ENCODE peak calls at places on chromosomes 5 and 9, in six cellular contexts. One of them, this sample, is unnamed.

GRCh38 chr9:36306481-36307306 is 48.4 kb upstream of the GNE start:
- DNase-seq in left ventricle myocardium inferior: no peak
- DNase-seq in fibroblast of pulmonary artery: peak
- DNase-seq in CD8-positive, alpha-beta T cell: no peak
- DNase-seq in foreskin fibroblast: no peak
- DNase-seq in progenitor cell of endocrine pancreas: no peak
- DNase-seq in this sample: no peak

GRCh38 chr9:21165516-21165915 is 944 bp downstream of the IFNA21 start:
- DNase-seq in fibroblast of pulmonary artery: no peak
- DNase-seq in progenitor cell of endocrine pancreas: no peak
- DNase-seq in left ventricle myocardium inferior: no peak
- DNase-seq in foreskin fibroblast: no peak
- DNase-seq in CD8-positive, alpha-beta T cell: no peak
- DNase-seq in this sample: no peak

GRCh38 chr5:150527808-150528207 is 19.9 kb downstream of the NDST1 start:
- DNase-seq in progenitor cell of endocrine pancreas: no peak
- DNase-seq in fibroblast of pulmonary artery: no peak
- DNase-seq in foreskin fibroblast: no peak
- DNase-seq in CD8-positive, alpha-beta T cell: no peak
- DNase-seq in left ventricle myocardium inferior: no peak
- DNase-seq in this sample: no peak

GRCh38 chr5:542693-543311 is 18.6 kb upstream of the SLC9A3 start:
- DNase-seq in left ventricle myocardium inferior: peak
- DNase-seq in foreskin fibroblast: no peak
- DNase-seq in CD8-positive, alpha-beta T cell: peak
- DNase-seq in fibroblast of pulmonary artery: no peak
- DNase-seq in progenitor cell of endocrine pancreas: no peak
- DNase-seq in this sample: peak

GRCh38 chr5:57749396-57749795 is 266.8 kb upstream of the ACTBL2 start:
- DNase-seq in CD8-positive, alpha-beta T cell: no peak
- DNase-seq in foreskin fibroblast: peak
- DNase-seq in fibroblast of pulmonary artery: peak
- DNase-seq in progenitor cell of endocrine pancreas: no peak
- DNase-seq in left ventricle myocardium inferior: no peak
- DNase-seq in this sample: no peak

GRCh38 chr9:133514475-133515239 is 10.1 kb downstream of the MYMK start:
- DNase-seq in fibroblast of pulmonary artery: no peak
- DNase-seq in progenitor cell of endocrine pancreas: no peak
- DNase-seq in foreskin fibroblast: no peak
- DNase-seq in left ventricle myocardium inferior: peak
- DNase-seq in CD8-positive, alpha-beta T cell: no peak
- DNase-seq in this sample: peak

GRCh38 chr9:120723547-120723946 is 9.3 kb upstream of the MEGF9 start:
- DNase-seq in CD8-positive, alpha-beta T cell: no peak
- DNase-seq in progenitor cell of endocrine pancreas: no peak
- DNase-seq in left ventricle myocardium inferior: no peak
- DNase-seq in foreskin fibroblast: peak
- DNase-seq in fibroblast of pulmonary artery: peak
- DNase-seq in this sample: no peak

GRCh38 chr5:135890867-135891266 is 4.8 kb downstream of the IL9 start:
- DNase-seq in foreskin fibroblast: no peak
- DNase-seq in CD8-positive, alpha-beta T cell: no peak
- DNase-seq in left ventricle myocardium inferior: no peak
- DNase-seq in progenitor cell of endocrine pancreas: no peak
- DNase-seq in fibroblast of pulmonary artery: no peak
- DNase-seq in this sample: no peak

GRCh38 chr5:64789457-64789856 is 20.7 kb downstream of the CWC27 start:
- DNase-seq in progenitor cell of endocrine pancreas: no peak
- DNase-seq in left ventricle myocardium inferior: no peak
- DNase-seq in CD8-positive, alpha-beta T cell: no peak
- DNase-seq in fibroblast of pulmonary artery: peak
- DNase-seq in foreskin fibroblast: peak
- DNase-seq in this sample: no peak

GRCh38 chr5:116439891-116440290 is 134.7 kb downstream of the SEMA6A start:
- DNase-seq in foreskin fibroblast: no peak
- DNase-seq in CD8-positive, alpha-beta T cell: no peak
- DNase-seq in progenitor cell of endocrine pancreas: no peak
- DNase-seq in left ventricle myocardium inferior: no peak
- DNase-seq in fibroblast of pulmonary artery: no peak
- DNase-seq in this sample: no peak

GRCh38 chr9:93079371-93079770 is 16.6 kb upstream of the CARD19 start:
- DNase-seq in progenitor cell of endocrine pancreas: no peak
- DNase-seq in CD8-positive, alpha-beta T cell: no peak
- DNase-seq in left ventricle myocardium inferior: no peak
- DNase-seq in foreskin fibroblast: no peak
- DNase-seq in fibroblast of pulmonary artery: no peak
- DNase-seq in this sample: no peak

GRCh38 chr5:158832736-158833135 is 267.0 kb downstream of the EBF1 start:
- DNase-seq in progenitor cell of endocrine pancreas: no peak
- DNase-seq in CD8-positive, alpha-beta T cell: no peak
- DNase-seq in left ventricle myocardium inferior: no peak
- DNase-seq in fibroblast of pulmonary artery: no peak
- DNase-seq in foreskin fibroblast: peak
- DNase-seq in this sample: no peak

DNA sequence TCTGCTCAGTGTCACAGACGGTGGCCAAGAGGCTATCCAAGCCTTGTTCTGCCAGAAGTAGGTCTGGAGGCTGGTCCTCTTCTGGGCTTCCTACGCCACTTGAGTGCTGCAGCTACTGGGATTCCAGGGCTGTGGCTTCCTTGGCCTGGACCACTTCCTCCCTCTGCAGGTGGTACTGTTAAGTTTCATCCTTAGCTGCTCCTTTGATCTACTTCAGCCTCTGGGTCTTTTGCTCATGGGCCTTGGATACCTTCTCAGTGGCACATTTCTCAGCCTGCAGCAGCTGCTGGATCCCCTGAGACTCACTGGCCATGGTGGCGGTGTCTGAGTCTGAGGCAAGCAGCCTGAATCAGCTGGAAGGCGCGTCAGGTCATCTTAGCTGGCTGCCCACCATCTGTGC is 10.3 kb downstream of the CNOT8 start:
- DNase-seq in fibroblast of pulmonary artery: no peak
- DNase-seq in progenitor cell of endocrine pancreas: no peak
- DNase-seq in foreskin fibroblast: no peak
- DNase-seq in left ventricle myocardium inferior: no peak
- DNase-seq in CD8-positive, alpha-beta T cell: no peak
- DNase-seq in this sample: peak
- TF ChIP-seq CTCF in fibroblast of pulmonary artery: no peak
- TF ChIP-seq CTCF in progenitor cell of endocrine pancreas: peak
- TF ChIP-seq CTCF in foreskin fibroblast: peak
- TF ChIP-seq CTCF in left ventricle myocardium inferior: no peak
- TF ChIP-seq CTCF in CD8-positive, alpha-beta T cell: no peak
- TF ChIP-seq CTCF in this sample: no peak

GRCh38 chr5:59666709-59667108 is 226.8 kb downstream of the PDE4D start:
- DNase-seq in left ventricle myocardium inferior: no peak
- DNase-seq in fibroblast of pulmonary artery: no peak
- DNase-seq in progenitor cell of endocrine pancreas: no peak
- DNase-seq in CD8-positive, alpha-beta T cell: no peak
- DNase-seq in foreskin fibroblast: no peak
- DNase-seq in this sample: no peak
- TF ChIP-seq CTCF in left ventricle myocardium inferior: no peak
- TF ChIP-seq CTCF in fibroblast of pulmonary artery: no peak
- TF ChIP-seq CTCF in progenitor cell of endocrine pancreas: no peak
- TF ChIP-seq CTCF in CD8-positive, alpha-beta T cell: no peak
- TF ChIP-seq CTCF in foreskin fibroblast: no peak
- TF ChIP-seq CTCF in this sample: no peak

GRCh38 chr5:32916648-32917047 is 205.5 kb downstream of the NPR3 start:
- DNase-seq in CD8-positive, alpha-beta T cell: no peak
- DNase-seq in progenitor cell of endocrine pancreas: no peak
- DNase-seq in fibroblast of pulmonary artery: peak
- DNase-seq in left ventricle myocardium inferior: no peak
- DNase-seq in foreskin fibroblast: peak
- DNase-seq in this sample: no peak
- TF ChIP-seq CTCF in CD8-positive, alpha-beta T cell: no peak
- TF ChIP-seq CTCF in progenitor cell of endocrine pancreas: peak
- TF ChIP-seq CTCF in fibroblast of pulmonary artery: peak
- TF ChIP-seq CTCF in left ventricle myocardium inferior: peak
- TF ChIP-seq CTCF in foreskin fibroblast: peak
- TF ChIP-seq CTCF in this sample: no peak

GRCh38 chr5:144276034-144276822 is 105.6 kb downstream of the KCTD16 start:
- DNase-seq in CD8-positive, alpha-beta T cell: no peak
- DNase-seq in progenitor cell of endocrine pancreas: no peak
- DNase-seq in foreskin fibroblast: no peak
- DNase-seq in fibroblast of pulmonary artery: peak
- DNase-seq in left ventricle myocardium inferior: no peak
- DNase-seq in this sample: no peak
- TF ChIP-seq CTCF in CD8-positive, alpha-beta T cell: no peak
- TF ChIP-seq CTCF in progenitor cell of endocrine pancreas: no peak
- TF ChIP-seq CTCF in foreskin fibroblast: no peak
- TF ChIP-seq CTCF in fibroblast of pulmonary artery: no peak
- TF ChIP-seq CTCF in left ventricle myocardium inferior: no peak
- TF ChIP-seq CTCF in this sample: no peak

DNA sequence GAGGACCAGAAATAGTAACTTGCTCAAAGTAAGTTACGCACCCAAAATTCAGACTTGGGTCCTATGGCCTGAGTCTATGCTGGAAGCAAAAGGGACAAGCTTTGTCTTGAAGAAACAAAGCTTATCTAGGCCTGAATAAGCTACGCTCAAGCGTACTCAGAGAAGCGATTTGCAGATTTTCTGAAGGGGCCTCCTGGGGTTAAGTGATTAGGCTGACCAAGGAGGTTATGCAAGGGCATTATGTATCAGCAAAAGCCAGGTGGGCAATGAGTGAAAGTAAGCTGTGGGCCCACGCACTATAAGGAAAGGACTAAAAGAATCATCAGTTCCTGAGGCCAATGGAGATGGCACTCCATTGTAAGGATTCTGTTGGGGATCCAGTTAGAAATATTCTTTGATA is 122.1 kb downstream of the SNX18 start:
- DNase-seq in CD8-positive, alpha-beta T cell: no peak
- DNase-seq in progenitor cell of endocrine pancreas: no peak
- DNase-seq in foreskin fibroblast: no peak
- DNase-seq in fibroblast of pulmonary artery: no peak
- DNase-seq in left ventricle myocardium inferior: no peak
- DNase-seq in this sample: no peak
- TF ChIP-seq CTCF in CD8-positive, alpha-beta T cell: no peak
- TF ChIP-seq CTCF in progenitor cell of endocrine pancreas: no peak
- TF ChIP-seq CTCF in foreskin fibroblast: no peak
- TF ChIP-seq CTCF in fibroblast of pulmonary artery: no peak
- TF ChIP-seq CTCF in left ventricle myocardium inferior: no peak
- TF ChIP-seq CTCF in this sample: no peak

GRCh38 chr9:127909839-127910273 is 7.0 kb downstream of the ST6GALNAC4 start:
- DNase-seq in foreskin fibroblast: no peak
- DNase-seq in left ventricle myocardium inferior: no peak
- DNase-seq in fibroblast of pulmonary artery: no peak
- DNase-seq in CD8-positive, alpha-beta T cell: no peak
- DNase-seq in progenitor cell of endocrine pancreas: no peak
- DNase-seq in this sample: no peak

GRCh38 chr9:127912296-127912695 is 4.5 kb downstream of the ST6GALNAC4 start:
- DNase-seq in foreskin fibroblast: no peak
- DNase-seq in fibroblast of pulmonary artery: no peak
- DNase-seq in progenitor cell of endocrine pancreas: no peak
- DNase-seq in CD8-positive, alpha-beta T cell: no peak
- DNase-seq in left ventricle myocardium inferior: no peak
- DNase-seq in this sample: no peak

GRCh38 chr9:127912882-127913281 is 4.0 kb downstream of the ST6GALNAC4 start:
- DNase-seq in foreskin fibroblast: no peak
- DNase-seq in progenitor cell of endocrine pancreas: no peak
- DNase-seq in fibroblast of pulmonary artery: no peak
- DNase-seq in left ventricle myocardium inferior: no peak
- DNase-seq in CD8-positive, alpha-beta T cell: no peak
- DNase-seq in this sample: no peak

GRCh38 chr9:127908660-127908926 is 8.2 kb downstream of the ST6GALNAC4 start:
- DNase-seq in left ventricle myocardium inferior: no peak
- DNase-seq in CD8-positive, alpha-beta T cell: no peak
- DNase-seq in foreskin fibroblast: no peak
- DNase-seq in fibroblast of pulmonary artery: no peak
- DNase-seq in progenitor cell of endocrine pancreas: no peak
- DNase-seq in this sample: no peak

GRCh38 chr9:127910613-127911205 is 6.1 kb downstream of the ST6GALNAC4 start:
- DNase-seq in foreskin fibroblast: peak
- DNase-seq in CD8-positive, alpha-beta T cell: no peak
- DNase-seq in left ventricle myocardium inferior: no peak
- DNase-seq in fibroblast of pulmonary artery: peak
- DNase-seq in progenitor cell of endocrine pancreas: no peak
- DNase-seq in this sample: no peak
- TF ChIP-seq CTCF in foreskin fibroblast: peak
- TF ChIP-seq CTCF in CD8-positive, alpha-beta T cell: peak
- TF ChIP-seq CTCF in left ventricle myocardium inferior: no peak
- TF ChIP-seq CTCF in fibroblast of pulmonary artery: no peak
- TF ChIP-seq CTCF in progenitor cell of endocrine pancreas: no peak
- TF ChIP-seq CTCF in this sample: no peak

GRCh38 chr9:116152390-116152789 is 1.2 kb upstream of the PAPPA start:
- DNase-seq in left ventricle myocardium inferior: no peak
- DNase-seq in fibroblast of pulmonary artery: no peak
- DNase-seq in CD8-positive, alpha-beta T cell: no peak
- DNase-seq in foreskin fibroblast: no peak
- DNase-seq in progenitor cell of endocrine pancreas: no peak
- DNase-seq in this sample: no peak
- TF ChIP-seq CTCF in left ventricle myocardium inferior: peak
- TF ChIP-seq CTCF in fibroblast of pulmonary artery: peak
- TF ChIP-seq CTCF in CD8-positive, alpha-beta T cell: no peak
- TF ChIP-seq CTCF in foreskin fibroblast: peak
- TF ChIP-seq CTCF in progenitor cell of endocrine pancreas: peak
- TF ChIP-seq CTCF in this sample: peak

GRCh38 chr5:156326718-156327259 is at the start of gene SGCD:
- DNase-seq in foreskin fibroblast: peak
- DNase-seq in CD8-positive, alpha-beta T cell: no peak
- DNase-seq in fibroblast of pulmonary artery: peak
- DNase-seq in left ventricle myocardium inferior: peak
- DNase-seq in progenitor cell of endocrine pancreas: no peak
- DNase-seq in this sample: peak
- TF ChIP-seq CTCF in foreskin fibroblast: peak
- TF ChIP-seq CTCF in CD8-positive, alpha-beta T cell: no peak
- TF ChIP-seq CTCF in fibroblast of pulmonary artery: peak
- TF ChIP-seq CTCF in left ventricle myocardium inferior: peak
- TF ChIP-seq CTCF in progenitor cell of endocrine pancreas: no peak
- TF ChIP-seq CTCF in this sample: no peak

DNA sequence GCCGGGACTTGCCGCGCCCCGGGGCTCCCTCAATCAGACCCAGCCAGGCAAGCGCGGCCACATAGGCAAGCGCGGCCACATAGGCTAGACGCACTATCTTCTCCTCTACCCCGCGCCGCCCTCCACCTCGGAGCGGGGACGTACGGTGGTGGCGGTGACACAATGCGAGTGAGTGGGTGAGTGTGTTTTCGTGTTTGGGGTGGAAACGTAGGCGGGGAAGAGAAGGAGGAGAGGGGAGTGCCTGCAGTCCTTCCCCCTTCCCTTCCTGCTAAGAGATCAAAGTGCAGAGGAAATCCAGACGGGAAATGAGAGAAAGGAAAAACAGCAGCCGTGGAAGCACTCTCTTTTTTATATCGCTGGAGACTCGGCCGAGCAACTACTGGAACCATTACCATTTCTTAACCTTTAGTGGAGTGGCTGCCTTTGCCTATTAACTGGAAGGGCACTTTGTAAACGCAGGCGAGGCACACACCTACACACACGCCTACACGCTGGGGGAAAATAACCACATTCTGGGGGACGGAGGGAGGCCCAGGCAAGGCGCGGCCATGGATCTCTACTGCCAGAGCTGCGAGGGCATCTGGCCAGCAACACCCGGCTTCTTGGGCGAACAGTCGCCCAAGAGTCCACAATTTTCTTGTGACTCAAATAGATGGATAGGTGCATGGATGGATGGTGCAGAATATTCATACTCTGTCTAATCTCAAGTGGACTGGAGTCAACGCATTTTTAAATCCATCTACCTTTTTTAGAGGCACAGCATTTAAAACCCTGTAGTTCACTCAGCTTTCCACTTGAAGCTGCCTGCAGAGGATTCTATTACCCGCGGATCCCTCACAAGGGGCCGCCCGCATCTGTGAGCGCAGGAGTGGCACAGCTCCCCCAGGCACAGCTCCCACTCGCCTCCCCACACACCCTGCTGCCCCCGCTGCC is 2.1 kb downstream of the EDIL3 start:
- DNase-seq in fibroblast of pulmonary artery: peak
- DNase-seq in progenitor cell of endocrine pancreas: peak
- DNase-seq in left ventricle myocardium inferior: peak
- DNase-seq in foreskin fibroblast: no peak
- DNase-seq in CD8-positive, alpha-beta T cell: no peak
- DNase-seq in this sample: peak
- TF ChIP-seq CTCF in fibroblast of pulmonary artery: no peak
- TF ChIP-seq CTCF in progenitor cell of endocrine pancreas: no peak
- TF ChIP-seq CTCF in left ventricle myocardium inferior: no peak
- TF ChIP-seq CTCF in foreskin fibroblast: no peak
- TF ChIP-seq CTCF in CD8-positive, alpha-beta T cell: no peak
- TF ChIP-seq CTCF in this sample: no peak